ENCODE peak calls at places on chromosomes 2 and 18, in eight cellular contexts. T, N, U, V, K, W, J and F are unnamed samples.
A peak's percentile ranks its signal among the peaks of the same experiment; 100 is the strongest.

GRCh38 chr2:1572638-1573037 is 159.4 kb downstream of the TPO start:
- DNase-seq in T (no peak), N (no peak), U (peak; percentile 77), V (no peak), K (peak; percentile 25), W (peak; percentile 78), J (peak; percentile 73), F (no peak)

GRCh38 chr18:79343567-79344207 is 52.0 kb upstream of the NFATC1 start:
- DNase-seq in T (no peak), N (no peak), U (no peak), V (no peak), K (no peak), W (no peak), J (no peak), F (no peak)

GRCh38 chr2:232829988-232830387 is 40.1 kb upstream of the SNORC start:
- DNase-seq in T (no peak), N (no peak), U (no peak), V (no peak), K (no peak), W (no peak), J (no peak), F (no peak)

GRCh38 chr2:40797115-40797514 is 345.2 kb upstream of the SLC8A1 start:
- DNase-seq in T (no peak), N (no peak), U (peak; percentile 38), V (no peak), K (no peak), W (no peak), J (peak; percentile 38), F (no peak)

GRCh38 chr2:238688197-238689153 is 159.4 kb upstream of the TWIST2 start:
- DNase-seq in T (no peak), N (no peak), U (peak; percentile 16), V (no peak), K (no peak), W (no peak), J (no peak), F (no peak)

GRCh38 chr2:114022360-114023085 is 132.6 kb downstream of the ACTR3 start:
- DNase-seq in T (peak; percentile 61), N (no peak), U (peak; percentile 94), V (no peak), K (no peak), W (no peak), J (peak; percentile 90), F (no peak)

GRCh38 chr2:15058015-15058414 is 425.5 kb downstream of the LRATD1 start:
- DNase-seq in T (peak; percentile 12), N (no peak), U (no peak), V (no peak), K (no peak), W (no peak), J (no peak), F (no peak)

GRCh38 chr2:118539290-118539689 is 308.2 kb downstream of the EN1 start:
- DNase-seq in T (peak; percentile 16), N (peak; percentile 3), U (peak; percentile 44), V (no peak), K (no peak), W (no peak), J (peak; percentile 34), F (no peak)

GRCh38 chr2:225086915-225087314 is 44.6 kb upstream of the DOCK10 start:
- DNase-seq in T (no peak), N (no peak), U (no peak), V (no peak), K (no peak), W (no peak), J (no peak), F (no peak)

DNA sequence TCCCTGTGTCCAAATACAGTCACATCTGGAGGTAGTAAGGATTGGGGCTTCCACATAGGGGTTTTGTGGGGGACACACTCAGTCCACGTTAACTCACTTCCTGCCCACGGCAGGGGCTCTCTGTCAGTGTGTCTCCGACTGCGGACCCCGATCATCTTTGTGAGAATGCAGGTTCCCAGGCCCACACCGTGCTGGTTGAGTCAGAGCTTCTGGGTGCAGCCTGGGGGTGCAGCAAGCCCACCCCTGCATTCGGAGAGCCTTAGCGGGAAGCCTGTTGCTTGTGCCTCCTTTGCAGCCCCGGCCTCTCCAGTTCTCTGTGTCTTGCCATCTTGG is 28.0 kb downstream of the HPCAL1 start:
- DNase-seq in T (no peak), N (no peak), U (no peak), V (no peak), K (no peak), W (no peak), J (no peak), F (no peak)
- H3K4me3 ChIP-seq in T (peak overlapping the region; percentile 45), N (no peak overlapping the region), U (no peak overlapping the region), V (no peak overlapping the region), K (peak overlapping the region; percentile 37), W (peak overlapping the region; percentile 49), J (no peak overlapping the region), F (no peak overlapping the region)

GRCh38 chr18:28086530-28087172 is 90.3 kb downstream of the CDH2 start:
- DNase-seq in T (no peak), N (no peak), U (peak; percentile 87), V (no peak), K (no peak), W (no peak), J (peak; percentile 68), F (no peak)
- H3K27ac ChIP-seq in T (no peak overlapping the region), N (no peak overlapping the region), U (no peak overlapping the region), V (no peak overlapping the region), K (no peak overlapping the region), W (peak overlapping the region; percentile 54), J (no peak overlapping the region), F (peak overlapping the region; percentile 84)

DNA sequence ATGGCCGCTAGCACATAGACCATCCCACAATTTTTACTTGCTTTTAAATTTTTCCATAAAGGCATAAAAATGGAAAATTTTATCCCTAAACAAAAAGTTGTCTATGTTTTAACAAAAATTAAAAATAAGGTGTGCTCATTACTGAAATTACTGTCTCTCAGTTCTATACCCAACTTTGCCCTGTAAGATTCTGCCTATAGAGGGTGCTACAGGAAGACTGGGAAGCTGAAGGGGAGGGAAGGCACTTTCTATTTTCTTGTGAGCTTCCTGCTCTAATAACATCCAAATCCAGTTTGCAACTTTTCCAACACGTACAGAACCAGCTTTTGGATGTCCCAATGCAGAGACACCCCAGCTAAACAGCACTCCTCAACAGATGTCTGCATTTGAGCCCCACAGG is 666.9 kb downstream of the PLCL1 start:
- DNase-seq in T (no peak), N (no peak), U (no peak), V (no peak), K (no peak), W (no peak), J (no peak), F (no peak)
- TF ChIP-seq CTCF in T (peak; percentile 11), N (peak; percentile 28), U (no peak), V (no peak), K (peak; percentile 11), W (no peak), J (no peak), F (no peak)

GRCh38 chr2:10195278-10196219 is 73.0 kb downstream of the RRM2 start:
- DNase-seq in T (no peak), N (no peak), U (no peak), V (peak; percentile 38), K (no peak), W (no peak), J (no peak), F (no peak)
- H3K4me3 ChIP-seq in T (no peak overlapping the region), N (no peak overlapping the region), U (no peak overlapping the region), V (no peak overlapping the region), K (no peak overlapping the region), W (no peak overlapping the region), J (no peak overlapping the region), F (no peak overlapping the region)

GRCh38 chr18:7568426-7568825 is 1.3 kb downstream of the PTPRM start:
- DNase-seq in T (no peak), N (no peak), U (peak; percentile 45), V (peak; percentile 87), K (peak; percentile 80), W (peak; percentile 44), J (peak; percentile 20), F (peak; percentile 13)
- H3K27ac ChIP-seq in T (no peak overlapping the region), N (no peak overlapping the region), U (peak overlapping the region; percentile 80), V (peak overlapping the region; percentile 62), K (peak overlapping the region; percentile 92), W (peak overlapping the region; percentile 100), J (peak overlapping the region; percentile 86), F (peak overlapping the region; percentile 90)